ENCODE peak calls at places on chromosomes 6 and 20, in four cellular contexts. W is H9, R is lung, V is tibial nerve. C is an unnamed sample.

GRCh38 chr20:34473262-34473883 is 42.8 kb upstream of the DYNLRB1 start:
- DNase-seq in V (peak), W (peak), R (no peak), C (no peak)

GRCh38 chr6:113495521-113495920 is 361.6 kb upstream of the MARCKS start:
- DNase-seq in W (no peak), R (no peak), V (no peak), C (no peak)

GRCh38 chr6:148987982-148988381 is 241.2 kb downstream of the UST start:
- DNase-seq in V (no peak), R (no peak), W (no peak), C (no peak)

GRCh38 chr6:139592011-139592410 is 217.6 kb upstream of the CITED2 start:
- DNase-seq in V (no peak), W (no peak), R (no peak), C (no peak)

GRCh38 chr20:57293998-57294397 is 27.6 kb upstream of the BMP7 start:
- DNase-seq in R (no peak), W (no peak), V (no peak), C (no peak)

GRCh38 chr20:61725145-61725544 is 340.5 kb downstream of the TAF4 start:
- DNase-seq in V (no peak), W (no peak), R (no peak), C (no peak)

GRCh38 chr20:3174442-3175263 is 1.3 kb upstream of the LZTS3 start:
- DNase-seq in W (no peak), V (no peak), R (no peak), C (peak)

GRCh38 chr20:57658447-57659130 is 38.4 kb upstream of the ZBP1 start:
- DNase-seq in W (peak), R (no peak), V (no peak), C (no peak)

GRCh38 chr20:49685809-49686208 is 27.9 kb downstream of the B4GALT5 start:
- DNase-seq in V (no peak), R (no peak), W (no peak), C (no peak)

GRCh38 chr6:20335872-20336271 is 65.8 kb upstream of the E2F3 start:
- DNase-seq in R (no peak), W (no peak), V (no peak), C (no peak)

GRCh38 chr6:23446394-23447001 is 679.5 kb upstream of the NRSN1 start:
- DNase-seq in V (no peak), W (no peak), R (no peak), C (no peak)

GRCh38 chr20:56359212-56360132 is 698 bp downstream of the FAM210B start:
- DNase-seq in V (peak), W (peak), R (peak), C (peak)

GRCh38 chr6:118324081-118324480 is 224.0 kb upstream of the PLN start:
- DNase-seq in R (peak), W (no peak), V (no peak), C (no peak)

GRCh38 chr6:6008648-6009421 is 2.1 kb upstream of the NRN1 start:
- DNase-seq in V (peak), W (peak), R (peak), C (no peak)
- H3K27ac ChIP-seq in V (peak), W (no peak), R (peak), C (no peak)

GRCh38 chr20:45119556-45120266 is 4.6 kb downstream of the WFDC12 start:
- DNase-seq in R (no peak), W (no peak), V (no peak), C (no peak)

GRCh38 chr20:45115386-45115774 is 406 bp upstream of the WFDC5 start:
- DNase-seq in V (no peak), R (peak), W (no peak), C (no peak)

GRCh38 chr20:45115829-45116228 is 855 bp upstream of the WFDC5 start:
- DNase-seq in R (no peak), V (no peak), W (no peak), C (no peak)

GRCh38 chr20:45117581-45117980 is 2.6 kb upstream of the WFDC5 start:
- DNase-seq in R (peak), V (no peak), W (no peak), C (no peak)

DNA sequence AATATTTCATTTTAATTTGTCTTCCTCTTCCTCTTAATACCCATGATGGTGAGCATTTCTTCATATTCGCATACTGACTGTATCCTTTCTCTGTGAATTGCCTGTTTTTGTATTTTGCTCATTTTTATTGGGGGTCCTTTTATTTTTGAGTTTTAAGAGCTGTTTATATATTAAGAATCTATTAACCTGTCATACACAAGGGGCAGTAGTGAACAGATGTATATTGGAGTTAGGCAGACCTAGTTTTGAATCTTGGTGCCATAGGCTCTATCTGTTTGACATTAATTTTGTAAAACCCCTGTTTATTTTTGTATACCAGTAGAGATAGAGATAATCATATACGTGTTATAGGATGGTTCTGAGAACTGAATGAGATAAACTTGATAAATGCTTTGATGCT is 3.1 kb upstream of the WFDC5 start:
- DNase-seq in R (no peak), V (no peak), W (no peak), C (no peak)
- TF ChIP-seq CTCF in R (no peak), V (no peak), W (peak), C (peak)

DNA sequence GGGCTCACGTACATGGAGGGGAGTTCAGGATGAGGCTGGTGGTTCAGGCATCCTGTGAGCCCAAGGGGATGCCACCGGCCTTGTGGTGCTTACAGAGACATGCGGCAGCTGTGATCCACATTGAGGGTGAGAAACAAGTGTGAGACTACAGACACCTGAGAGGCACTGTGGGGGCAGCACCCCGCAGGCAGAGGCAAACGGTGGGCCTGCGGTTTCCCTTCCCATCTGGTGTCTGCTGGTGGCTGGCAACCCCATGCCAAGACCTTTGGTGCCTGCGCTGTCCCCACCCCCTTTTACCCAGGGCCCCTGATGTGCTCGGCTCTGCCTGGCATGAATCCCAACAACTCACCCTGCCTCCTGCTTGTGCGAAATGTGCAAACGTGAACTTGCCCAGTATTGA is 42.0 kb downstream of the ERMARD start:
- DNase-seq in R (peak), W (peak), V (no peak), C (no peak)
- H3K27ac ChIP-seq in R (no peak), W (no peak), V (no peak), C (no peak)

DNA sequence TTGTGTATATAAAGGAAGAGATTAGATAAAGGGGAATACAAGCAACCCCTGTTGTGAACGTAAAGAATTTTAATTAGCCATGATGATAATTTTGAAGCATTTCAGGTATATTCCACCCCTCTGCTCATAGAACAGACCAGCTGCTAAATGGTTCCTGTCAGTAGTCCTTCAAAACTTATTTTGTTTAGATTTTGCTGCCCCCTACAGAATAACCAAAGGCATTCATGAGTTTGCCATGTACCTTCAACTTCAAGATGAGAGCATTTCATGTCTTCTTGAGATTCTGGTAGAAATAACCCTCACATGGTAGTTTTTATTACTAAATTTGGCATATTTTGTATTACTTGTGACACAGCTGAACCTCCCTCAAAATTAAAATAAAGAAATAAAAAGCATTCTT is 1586.7 kb downstream of the HACE1 start:
- DNase-seq in R (no peak), W (no peak), V (no peak), C (no peak)
- TF ChIP-seq CTCF in R (no peak), W (peak), V (peak), C (peak)

DNA sequence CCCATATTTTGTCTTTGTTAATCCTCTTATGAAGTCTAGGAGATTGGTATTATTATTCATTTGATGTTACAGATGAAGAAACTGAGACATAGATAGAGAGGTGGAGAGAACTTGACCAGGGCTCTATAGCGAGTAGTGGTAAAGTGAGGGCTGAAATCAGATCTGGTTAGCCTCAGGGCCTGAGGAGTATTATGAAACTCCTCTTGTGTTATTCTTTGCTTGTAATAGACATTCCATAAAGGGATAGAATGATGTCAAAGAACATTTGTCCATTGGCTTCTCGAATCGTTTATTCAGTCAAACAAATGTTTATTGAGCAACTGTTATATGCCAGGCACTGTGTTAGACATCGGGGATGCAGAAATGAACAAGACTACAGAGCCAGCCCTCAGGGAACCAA is at the start of gene IL22RA2:
- DNase-seq in R (no peak), V (no peak), W (no peak), C (no peak)
- H3K27ac ChIP-seq in R (no peak), V (no peak), W (no peak), C (peak)

GRCh38 chr20:19828233-19828632 is 70.2 kb downstream of the RIN2 start:
- DNase-seq in R (no peak), W (no peak), V (no peak), C (peak)
- TF ChIP-seq CTCF in R (no peak), W (peak), V (no peak), C (peak)

GRCh38 chr6:111683749-111684267 is 78.1 kb upstream of the TRAF3IP2 start:
- DNase-seq in V (peak), W (no peak), R (no peak), C (no peak)
- H3K27ac ChIP-seq in V (peak), W (no peak), R (peak), C (no peak)

GRCh38 chr20:52461602-52462001 is 270.0 kb upstream of the ZFP64 start:
- DNase-seq in R (no peak), V (no peak), W (no peak), C (no peak)
- TF ChIP-seq CTCF in R (no peak), V (no peak), W (no peak), C (no peak)

GRCh38 chr20:47230811-47231256 is 125.7 kb downstream of the ZMYND8 start:
- DNase-seq in V (no peak), R (no peak), W (no peak), C (no peak)
- H3K27ac ChIP-seq in V (no peak), R (no peak), W (no peak), C (no peak)

C was measured in PC-9.